ENCODE peak calls at places on chromosome 11, in five cellular contexts. N, R, Q, I and H are unnamed samples. For H3K36me3 and H3K9me3, the result is how much of the 10 kb centered on the place peaks cover.

GRCh38 chr11:19382131-19382611 is 141.4 kb upstream of the E2F8 start:
- DNase-seq in N (no peak), R (no peak), Q (no peak), I (no peak), H (no peak)

GRCh38 chr11:89119426-89119825 is 53.6 kb upstream of the GRM5 start:
- DNase-seq in N (no peak), R (peak), Q (no peak), I (no peak), H (no peak)

GRCh38 chr11:26700536-26701235 is 21.2 kb downstream of the SLC5A12 start:
- DNase-seq in N (no peak), R (no peak), Q (no peak), I (no peak), H (no peak)

GRCh38 chr11:69963533-69964246 is 114.4 kb upstream of the ANO1 start:
- DNase-seq in N (no peak), R (no peak), Q (no peak), I (no peak), H (no peak)

GRCh38 chr11:73830261-73830660 is 42.6 kb downstream of the MRPL48 start:
- DNase-seq in N (no peak), R (no peak), Q (no peak), I (no peak), H (no peak)

GRCh38 chr11:79393362-79394043 is 47.3 kb downstream of the TENM4 start:
- DNase-seq in N (no peak), R (no peak), Q (no peak), I (no peak), H (no peak)

GRCh38 chr11:112525270-112525669 is 264.6 kb upstream of the PLET1 start:
- DNase-seq in N (peak), R (peak), Q (no peak), I (no peak), H (peak)

GRCh38 chr11:19428206-19429001 is 187.7 kb upstream of the E2F8 start:
- DNase-seq in N (no peak), R (no peak), Q (no peak), I (no peak), H (no peak)

GRCh38 chr11:77779935-77780334 is 40.6 kb downstream of the RSF1 start:
- DNase-seq in N (no peak), R (peak), Q (no peak), I (no peak), H (no peak)

GRCh38 chr11:57468276-57468675 is 7.9 kb downstream of the RTN4RL2 start:
- DNase-seq in N (no peak), R (no peak), Q (no peak), I (no peak), H (no peak)

GRCh38 chr11:44781697-44782096 is 54.9 kb downstream of the TSPAN18 start:
- DNase-seq in N (no peak), R (no peak), Q (no peak), I (no peak), H (no peak)

GRCh38 chr11:31784645-31785044 is 26.5 kb downstream of the PAX6 start:
- DNase-seq in N (no peak), R (no peak), Q (no peak), I (no peak), H (no peak)

GRCh38 chr11:34928960-34929680 is 12.7 kb downstream of the PDHX start:
- DNase-seq in N (no peak), R (no peak), Q (no peak), I (no peak), H (no peak)

GRCh38 chr11:94934362-94934761 is 39.0 kb downstream of the CWC15 start:
- DNase-seq in N (no peak), R (peak), Q (peak), I (no peak), H (peak)

GRCh38 chr11:43907028-43907966 is 26.7 kb downstream of the ALKBH3 start:
- DNase-seq in N (no peak), R (no peak), Q (no peak), I (no peak), H (no peak)

GRCh38 chr11:94128171-94128745 is 383 bp upstream of the PANX1 start:
- DNase-seq in N (peak), R (no peak), Q (no peak), I (peak), H (peak)

GRCh38 chr11:8814209-8814922 is 96.6 kb upstream of the AKIP1 start:
- DNase-seq in N (no peak), R (peak), Q (peak), I (no peak), H (no peak)

GRCh38 chr11:10650166-10650565 is 43.4 kb downstream of the IRAG1 start:
- DNase-seq in N (no peak), R (no peak), Q (no peak), I (no peak), H (no peak)

GRCh38 chr11:12678991-12679390 is 4.8 kb downstream of the TEAD1 start:
- DNase-seq in N (no peak), R (no peak), Q (no peak), I (no peak), H (no peak)

GRCh38 chr11:118180300-118180703 is 3.9 kb upstream of the SCN2B start:
- DNase-seq in N (peak), R (peak), Q (peak), I (no peak), H (peak)

GRCh38 chr11:110984147-110984546 is 261.4 kb upstream of the POU2AF2 start:
- DNase-seq in N (no peak), R (peak), Q (no peak), I (no peak), H (no peak)

GRCh38 chr11:285894-286220 is 3.1 kb upstream of the PGGHG start:
- DNase-seq in N (no peak), R (no peak), Q (no peak), I (peak), H (no peak)

GRCh38 chr11:130801287-130802146 is 114.8 kb downstream of the SNX19 start:
- DNase-seq in N (no peak), R (peak), Q (no peak), I (no peak), H (peak)

GRCh38 chr11:61976420-61976800 is 9.0 kb upstream of the FTH1 start:
- DNase-seq in N (no peak), R (no peak), Q (no peak), I (peak), H (no peak)

GRCh38 chr11:68181719-68182451 is 31.2 kb downstream of the KMT5B start:
- DNase-seq in N (no peak), R (peak), Q (no peak), I (no peak), H (no peak)

GRCh38 chr11:68173926-68174325 is 39.2 kb downstream of the KMT5B start:
- DNase-seq in N (no peak), R (peak), Q (no peak), I (no peak), H (no peak)

GRCh38 chr11:68179847-68180246 is 33.2 kb downstream of the KMT5B start:
- DNase-seq in N (no peak), R (no peak), Q (no peak), I (no peak), H (no peak)

DNA sequence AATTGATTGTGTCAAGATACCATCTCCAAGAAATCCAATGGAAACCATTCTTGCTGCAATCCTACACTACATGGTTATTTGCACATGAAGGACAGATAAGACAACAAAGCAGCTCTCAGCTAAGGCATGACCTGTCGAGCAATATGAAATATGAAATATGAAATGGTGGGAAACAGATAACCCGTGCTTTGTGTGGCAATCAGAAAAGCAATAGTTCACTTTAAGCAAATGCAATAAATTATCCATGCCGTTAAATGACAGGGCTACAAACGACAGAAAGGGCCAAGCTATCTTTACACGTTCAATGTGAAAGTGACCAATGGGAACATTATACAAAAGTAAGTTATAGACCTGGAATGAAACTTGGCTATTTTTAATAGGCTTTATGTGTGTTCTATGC is 35.2 kb downstream of the KMT5B start:
- DNase-seq in N (no peak), R (no peak), Q (no peak), I (no peak), H (no peak)
- H3K36me3 ChIP-seq in N (under half), R (under half), Q (half or more), I (half or more), H (under half)

GRCh38 chr11:129374993-129375721 is 491 bp upstream of the BARX2 start:
- DNase-seq in N (peak), R (no peak), Q (no peak), I (no peak), H (peak)

GRCh38 chr11:129372609-129373488 is 2.8 kb upstream of the BARX2 start:
- DNase-seq in N (no peak), R (no peak), Q (no peak), I (no peak), H (no peak)

GRCh38 chr11:129373489-129373953 is 2.1 kb upstream of the BARX2 start:
- DNase-seq in N (no peak), R (no peak), Q (no peak), I (no peak), H (no peak)

GRCh38 chr11:129375731-129376657 is at the start of gene BARX2:
- DNase-seq in N (peak), R (peak), Q (peak), I (no peak), H (peak)

DNA sequence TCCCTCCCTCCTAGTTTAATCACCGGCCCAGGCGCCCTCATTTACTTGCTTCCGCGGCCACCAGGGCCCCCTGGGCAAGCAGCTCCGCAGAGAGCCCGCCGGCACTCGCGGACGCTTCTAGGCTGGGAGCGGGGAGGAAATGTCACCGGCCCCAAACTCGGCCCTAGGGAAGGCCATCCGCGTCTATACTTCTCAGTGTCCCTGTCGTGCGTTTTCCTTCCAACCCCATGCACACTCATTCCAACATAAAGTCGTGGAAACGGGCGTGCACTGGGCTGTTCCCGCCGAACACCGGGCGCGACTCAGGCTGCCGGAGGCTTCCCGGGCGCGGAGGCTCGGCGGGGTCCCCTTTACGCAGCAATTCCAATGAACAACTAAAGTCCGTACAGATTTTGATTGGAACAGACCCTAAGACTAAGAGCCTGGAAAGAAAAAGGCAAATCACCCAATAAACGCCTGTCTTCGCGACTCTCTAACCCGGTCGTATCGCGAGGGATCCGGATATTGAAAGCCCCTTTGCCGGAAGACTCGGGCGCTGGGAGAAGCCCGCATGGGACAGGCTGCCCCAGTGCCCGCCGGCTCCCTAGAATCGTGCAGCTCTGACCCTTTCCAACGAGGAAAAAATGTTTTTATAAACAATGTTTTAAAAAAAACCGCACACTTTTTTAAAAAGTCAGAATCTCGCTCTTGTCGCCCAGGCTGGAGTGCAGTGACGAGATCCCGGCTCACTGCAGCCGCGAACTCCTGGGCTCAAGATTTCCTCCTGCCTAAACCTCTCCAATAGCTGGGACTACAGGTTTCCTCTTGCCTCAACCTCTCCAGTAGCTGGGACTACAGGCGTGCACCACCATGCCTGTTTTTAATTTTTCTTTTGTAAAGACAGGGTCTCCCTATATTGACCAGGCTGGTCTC is 1.3 kb upstream of the BARX2 start:
- DNase-seq in N (no peak), R (no peak), Q (no peak), I (no peak), H (no peak)
- H3K4me3 ChIP-seq in N (peak), R (peak), Q (no peak), I (peak), H (peak)

DNA sequence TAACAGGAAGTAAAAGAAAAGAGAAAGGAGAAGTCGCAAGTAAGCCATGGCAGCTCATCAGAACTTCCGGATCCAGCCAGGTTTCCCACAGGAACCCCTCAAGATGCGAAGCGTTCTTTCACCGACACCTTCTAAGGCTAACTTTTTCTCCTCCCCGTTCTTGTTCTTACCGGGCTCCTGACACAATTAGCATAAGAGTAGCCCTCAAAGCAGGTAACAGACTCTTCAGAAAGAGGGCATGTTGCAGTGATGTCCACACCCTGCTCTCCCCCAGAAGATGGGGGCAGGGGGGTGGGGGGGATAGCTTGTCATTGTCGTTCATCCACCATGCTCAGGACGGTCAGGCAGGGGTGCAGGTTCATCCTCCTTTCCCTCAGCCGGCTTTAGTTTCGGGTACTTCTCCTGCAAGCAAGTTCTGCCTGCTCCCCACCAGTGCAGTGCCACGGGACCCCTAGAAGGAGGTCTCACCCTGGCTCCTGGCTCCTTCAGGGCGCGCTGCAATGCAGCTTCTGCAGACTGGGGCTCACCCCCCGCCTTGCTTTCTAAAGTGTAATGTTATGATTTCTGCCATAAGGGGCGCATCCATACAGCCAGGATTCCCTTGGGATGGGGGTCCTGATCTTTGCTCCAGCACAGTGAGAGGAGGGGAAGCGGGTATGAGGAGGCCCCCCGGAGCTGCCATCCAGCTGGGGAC is 2.3 kb downstream of the OPCML start:
- DNase-seq in N (no peak), R (no peak), Q (no peak), I (no peak), H (no peak)
- H3K9me3 ChIP-seq in N (under half), R (under half), Q (under half), I (under half), H (under half)

GRCh38 chr11:65278351-65278750 is 16.6 kb downstream of the POLA2 start:
- DNase-seq in N (no peak), R (peak), Q (no peak), I (no peak), H (no peak)
- H3K36me3 ChIP-seq in N (under half), R (under half), Q (half or more), I (half or more), H (half or more)

GRCh38 chr11:96228911-96229310 is 114.1 kb downstream of the MAML2 start:
- DNase-seq in N (no peak), R (peak), Q (no peak), I (no peak), H (no peak)
- H3K4me3 ChIP-seq in N (no peak), R (peak), Q (no peak), I (no peak), H (no peak)